ENCODE peak calls at places on chromosomes 2 and 18, in ten cellular contexts. P, T, H, U, E, Z, Y, N, A and L are unnamed samples.

GRCh38 chr2:96769816-96770215 is 9.1 kb downstream of the CNNM4 start:
- DNase-seq in N (no peak), A (peak; percentile 98), Z (peak; percentile 30), U (no peak), H (no peak), T (no peak), Y (no peak), P (no peak), E (peak; percentile 95), L (peak; percentile 50)

GRCh38 chr18:43274526-43274925 is 2.8 kb downstream of the SYT4 start:
- DNase-seq in T (no peak), Z (no peak), E (no peak), Y (no peak), A (no peak), N (no peak), U (no peak), H (no peak), P (no peak), L (no peak)

GRCh38 chr2:196413821-196414274 is 225.7 kb upstream of the CCDC150 start:
- DNase-seq in P (no peak), Y (no peak), A (no peak), T (no peak), Z (no peak), E (no peak), U (no peak), N (no peak), H (no peak), L (no peak)

GRCh38 chr2:217970206-217970605 is 32.6 kb downstream of the TNS1 start:
- DNase-seq in Z (no peak), U (no peak), T (no peak), E (no peak), N (no peak), H (no peak), A (no peak), Y (no peak), P (peak; percentile 22), L (no peak)

GRCh38 chr2:112692914-112693313 is 27.9 kb upstream of the NT5DC4 start:
- DNase-seq in Z (no peak), H (no peak), P (no peak), Y (no peak), A (no peak), T (no peak), N (no peak), E (no peak), U (no peak), L (no peak)

GRCh38 chr18:35933982-35934381 is 38.5 kb upstream of the RMP24 start:
- DNase-seq in E (no peak), Z (no peak), P (no peak), N (no peak), A (no peak), U (no peak), T (no peak), H (no peak), Y (no peak), L (no peak)

GRCh38 chr2:134142903-134143302 is 111.0 kb upstream of the MGAT5 start:
- DNase-seq in P (no peak), A (no peak), N (peak; percentile 29), H (no peak), Y (no peak), E (no peak), Z (no peak), T (peak; percentile 36), U (no peak), L (no peak)

GRCh38 chr2:9200634-9201015 is 6.0 kb upstream of the ASAP2 start:
- DNase-seq in E (no peak), Y (no peak), U (no peak), Z (no peak), A (no peak), P (no peak), N (no peak), T (no peak), H (no peak), L (no peak)

GRCh38 chr2:9032555-9032954 is 29.1 kb upstream of the MBOAT2 start:
- DNase-seq in A (no peak), P (no peak), T (no peak), U (no peak), N (no peak), E (no peak), Z (no peak), H (no peak), Y (no peak), L (no peak)

GRCh38 chr2:235675678-235676535 is 182.1 kb downstream of the AGAP1 start:
- DNase-seq in A (no peak), Z (no peak), E (no peak), P (no peak), N (peak; percentile 29), T (no peak), Y (no peak), U (no peak), H (no peak), L (no peak)

GRCh38 chr2:198928026-198928425 is 529.7 kb downstream of the SATB2 start:
- DNase-seq in T (no peak), A (no peak), N (no peak), U (no peak), Y (no peak), P (no peak), Z (no peak), E (no peak), H (no peak), L (no peak)

DNA sequence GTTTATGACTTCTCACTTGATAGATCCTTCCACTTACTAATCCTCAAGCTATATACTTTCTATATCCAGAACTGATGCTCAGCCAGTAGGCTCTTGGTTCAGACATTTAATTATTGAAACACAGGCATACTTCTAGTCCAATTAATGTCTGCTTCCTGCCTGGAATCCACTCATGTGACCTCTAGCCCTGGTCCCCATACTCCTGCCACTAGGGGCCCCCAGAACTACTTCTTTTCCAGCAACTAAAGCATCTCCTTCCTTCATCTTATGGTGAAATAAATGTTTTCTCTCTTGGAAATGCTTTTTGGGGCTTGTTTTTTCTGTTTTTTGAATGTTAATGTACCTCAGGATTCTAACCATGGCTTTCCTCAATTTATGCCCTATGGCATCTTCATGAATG is 527.6 kb downstream of the SATB2 start:
- DNase-seq in E (no peak), H (no peak), T (peak; percentile 61), A (no peak), Z (no peak), N (no peak), U (no peak), Y (no peak), P (no peak), L (no peak)
- TF ChIP-seq CTCF in E (no peak), H (peak; percentile 35), T (peak; percentile 71), A (no peak), Z (no peak), N (no peak), U (no peak), Y (no peak), P (peak; percentile 13), L (no peak)

GRCh38 chr18:79397288-79397829 is 1.6 kb downstream of the NFATC1 start:
- DNase-seq in E (peak; percentile 35), Y (peak; percentile 29), U (no peak), T (no peak), P (no peak), H (no peak), A (no peak), Z (no peak), N (no peak), L (peak; percentile 14)
- H3K4me3 ChIP-seq in E (no peak overlapping the region), Y (no peak overlapping the region), U (no peak overlapping the region), T (peak overlapping the region; percentile 53), P (no peak overlapping the region), H (peak overlapping the region; percentile 23), A (no peak overlapping the region), Z (no peak overlapping the region), N (no peak overlapping the region), L (no peak overlapping the region)

GRCh38 chr2:133062946-133063345 is 392.9 kb upstream of the LYPD1 start:
- DNase-seq in P (peak; percentile 5), A (no peak), T (no peak), Z (no peak), Y (no peak), H (no peak), N (no peak), E (no peak), U (no peak), L (no peak)

GRCh38 chr2:133062174-133062573 is 392.2 kb upstream of the LYPD1 start:
- DNase-seq in N (no peak), T (no peak), Z (no peak), U (no peak), A (no peak), H (no peak), E (no peak), Y (no peak), P (no peak), L (no peak)

GRCh38 chr2:133063792-133064191 is 393.8 kb upstream of the LYPD1 start:
- DNase-seq in P (peak; percentile 56), U (no peak), Z (no peak), E (no peak), H (no peak), T (peak; percentile 87), A (no peak), Y (no peak), N (peak; percentile 43), L (no peak)
- TF ChIP-seq CTCF in P (no peak), U (no peak), Z (no peak), E (no peak), H (no peak), T (no peak), A (no peak), Y (no peak), N (no peak), L (no peak)

DNA sequence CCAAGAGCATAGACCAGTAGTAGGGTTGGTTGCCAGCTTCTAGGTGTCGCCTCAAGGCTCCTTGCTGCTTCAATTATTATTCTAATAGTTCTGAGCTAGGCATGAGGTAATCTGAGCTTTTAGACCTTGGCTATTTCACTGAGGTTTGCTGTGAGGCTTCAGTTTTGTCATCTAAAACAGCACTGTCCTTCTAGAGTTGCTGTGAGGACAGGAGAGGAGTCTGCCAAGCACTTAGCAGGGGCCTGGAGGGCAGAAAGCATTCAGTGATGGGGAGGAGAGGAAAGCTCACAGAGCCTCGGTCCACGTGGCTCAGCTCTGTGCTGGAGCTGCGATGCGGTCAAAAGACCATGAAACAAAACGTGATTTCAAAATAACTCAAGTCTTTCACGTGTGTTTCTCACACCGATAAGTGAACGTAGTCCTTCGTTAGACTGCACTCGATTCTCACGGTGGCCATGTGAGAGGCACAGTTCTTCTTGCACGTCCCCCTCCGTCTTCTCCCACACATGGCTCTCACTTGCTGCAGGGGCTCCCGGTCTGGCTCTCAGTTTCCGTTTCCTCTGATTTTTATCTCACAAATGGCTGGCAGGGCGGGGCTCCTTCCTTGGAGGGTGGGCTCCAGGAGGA is 113.7 kb downstream of the B3GNT2 start:
- DNase-seq in Y (no peak), H (no peak), U (no peak), E (no peak), Z (no peak), P (no peak), N (peak; percentile 46), T (peak; percentile 56), A (no peak), L (no peak)
- H3K4me3 ChIP-seq in Y (no peak overlapping the region), H (no peak overlapping the region), U (no peak overlapping the region), E (no peak overlapping the region), Z (no peak overlapping the region), P (no peak overlapping the region), N (no peak overlapping the region), T (peak overlapping the region; percentile 32), A (no peak overlapping the region), L (no peak overlapping the region)

GRCh38 chr18:26017929-26018328 is 72.5 kb downstream of the SS18 start:
- DNase-seq in P (peak; percentile 21), T (no peak), A (no peak), U (no peak), N (peak; percentile 5), H (no peak), Z (no peak), Y (no peak), E (no peak), L (no peak)
- TF ChIP-seq CTCF in P (no peak), T (no peak), A (no peak), U (no peak), N (no peak), H (peak; percentile 5), Z (no peak), Y (no peak), E (no peak), L (no peak)